ENCODE peak calls at places on chromosomes 11 and 22, in five cellular contexts. One of them, this sample, is unnamed.

GRCh38 chr11:131688056-131688693 is 317.8 kb downstream of the NTM start:
- DNase-seq in astrocyte of the spinal cord: peak; percentile 59
- DNase-seq in AG20443: peak; percentile 96
- DNase-seq in uterus: no peak
- DNase-seq in AG09319: peak; percentile 20
- DNase-seq in this sample: peak; percentile 54

GRCh38 chr22:37065961-37066360 is 14.4 kb downstream of the KCTD17 start:
- DNase-seq in astrocyte of the spinal cord: no peak
- DNase-seq in AG20443: no peak
- DNase-seq in uterus: no peak
- DNase-seq in AG09319: no peak
- DNase-seq in this sample: no peak

GRCh38 chr22:43876866-43877509 is 14.7 kb upstream of the SULT4A1 start:
- DNase-seq in astrocyte of the spinal cord: no peak
- DNase-seq in AG20443: no peak
- DNase-seq in uterus: no peak
- DNase-seq in AG09319: no peak
- DNase-seq in this sample: no peak

GRCh38 chr11:20134991-20135736 is 25.1 kb downstream of the DBX1 start:
- DNase-seq in astrocyte of the spinal cord: no peak
- DNase-seq in AG20443: no peak
- DNase-seq in uterus: no peak
- DNase-seq in AG09319: no peak
- DNase-seq in this sample: no peak

GRCh38 chr11:3189193-3189843 is 24.2 kb upstream of the OSBPL5 start:
- DNase-seq in astrocyte of the spinal cord: no peak
- DNase-seq in AG20443: no peak
- DNase-seq in uterus: no peak
- DNase-seq in AG09319: no peak
- DNase-seq in this sample: no peak

GRCh38 chr11:68974421-68975194 is 6.2 kb downstream of the MRGPRD start:
- DNase-seq in astrocyte of the spinal cord: no peak
- DNase-seq in AG20443: peak; percentile 30
- DNase-seq in uterus: no peak
- DNase-seq in AG09319: no peak
- DNase-seq in this sample: peak; percentile 12

GRCh38 chr11:76770642-76771445 is 12.3 kb upstream of the TSKU start:
- DNase-seq in astrocyte of the spinal cord: peak; percentile 98
- DNase-seq in AG20443: peak; percentile 83
- DNase-seq in uterus: peak; percentile 80
- DNase-seq in AG09319: peak; percentile 87
- DNase-seq in this sample: no peak

GRCh38 chr22:48417143-48418070 is 1410.3 kb downstream of the BRD1 start:
- DNase-seq in astrocyte of the spinal cord: no peak
- DNase-seq in AG20443: no peak
- DNase-seq in uterus: no peak
- DNase-seq in AG09319: no peak
- DNase-seq in this sample: no peak

GRCh38 chr11:1532606-1533341 is 39.3 kb downstream of the DUSP8 start:
- DNase-seq in astrocyte of the spinal cord: peak; percentile 55
- DNase-seq in AG20443: no peak
- DNase-seq in uterus: no peak
- DNase-seq in AG09319: no peak
- DNase-seq in this sample: no peak

GRCh38 chr11:110148775-110149744 is 55.9 kb downstream of the ZC3H12C start:
- DNase-seq in astrocyte of the spinal cord: peak; percentile 61
- DNase-seq in AG20443: peak; percentile 18
- DNase-seq in uterus: no peak
- DNase-seq in AG09319: peak; percentile 7
- DNase-seq in this sample: peak; percentile 79

GRCh38 chr11:34948721-34949120 is 32.3 kb downstream of the PDHX start:
- DNase-seq in astrocyte of the spinal cord: peak; percentile 17
- DNase-seq in AG20443: peak; percentile 47
- DNase-seq in uterus: no peak
- DNase-seq in AG09319: peak; percentile 31
- DNase-seq in this sample: no peak

GRCh38 chr11:18005376-18006129 is 7.3 kb downstream of the SERGEF start:
- DNase-seq in astrocyte of the spinal cord: no peak
- DNase-seq in AG20443: no peak
- DNase-seq in uterus: no peak
- DNase-seq in AG09319: no peak
- DNase-seq in this sample: no peak

GRCh38 chr22:41683616-41684015 is 5.1 kb downstream of the SNU13 start:
- DNase-seq in astrocyte of the spinal cord: no peak
- DNase-seq in AG20443: no peak
- DNase-seq in uterus: no peak
- DNase-seq in AG09319: no peak
- DNase-seq in this sample: no peak

GRCh38 chr11:35066029-35066428 is 72.9 kb upstream of the CD44 start:
- DNase-seq in astrocyte of the spinal cord: no peak
- DNase-seq in AG20443: no peak
- DNase-seq in uterus: no peak
- DNase-seq in AG09319: no peak
- DNase-seq in this sample: no peak

GRCh38 chr22:49720279-49720959 is 107.3 kb downstream of the BRD1 start:
- DNase-seq in astrocyte of the spinal cord: no peak
- DNase-seq in AG20443: no peak
- DNase-seq in uterus: no peak
- DNase-seq in AG09319: no peak
- DNase-seq in this sample: no peak

GRCh38 chr11:70503878-70504240 is 105.5 kb downstream of the CTTN start:
- DNase-seq in astrocyte of the spinal cord: no peak
- DNase-seq in AG20443: no peak
- DNase-seq in uterus: no peak
- DNase-seq in AG09319: no peak
- DNase-seq in this sample: no peak

GRCh38 chr22:44659140-44659539 is 42.9 kb upstream of the PRR5 start:
- DNase-seq in astrocyte of the spinal cord: peak; percentile 15
- DNase-seq in AG20443: peak; percentile 68
- DNase-seq in uterus: no peak
- DNase-seq in AG09319: no peak
- DNase-seq in this sample: no peak